ENCODE peak calls at places on chromosomes 6 and 20, in four cellular contexts. Y, B, D and V are unnamed samples.

GRCh38 chr20:43188234-43188653 is 1.5 kb downstream of the PTPRT start:
- DNase-seq in D (no peak), B (no peak), Y (no peak), V (no peak)

GRCh38 chr6:106053484-106053883 is 32.7 kb upstream of the PRDM1 start:
- DNase-seq in Y (no peak), B (no peak), D (no peak), V (no peak)

GRCh38 chr20:49292010-49292409 is 14.2 kb upstream of the ZNFX1 start:
- DNase-seq in B (no peak), Y (no peak), D (no peak), V (no peak)

GRCh38 chr6:129517288-129517687 is 192.7 kb downstream of the ARHGAP18 start:
- DNase-seq in D (no peak), Y (no peak), B (no peak), V (no peak)

GRCh38 chr20:35297153-35297552 is 4.9 kb upstream of the FAM83C start:
- DNase-seq in D (no peak), B (no peak), Y (no peak), V (no peak)

GRCh38 chr6:41284726-41285125 is 1.8 kb downstream of the TREM1 start:
- DNase-seq in D (peak), B (no peak), Y (no peak), V (no peak)

GRCh38 chr20:50415516-50416268 is 94.5 kb upstream of the PTPN1 start:
- DNase-seq in B (peak), D (peak), Y (peak), V (no peak)

GRCh38 chr20:41782255-41782654 is 164.1 kb upstream of the CHD6 start:
- DNase-seq in Y (no peak), B (no peak), D (no peak), V (no peak)

GRCh38 chr20:34037767-34038166 is 44.1 kb downstream of the RALY start:
- DNase-seq in Y (no peak), D (no peak), B (peak), V (no peak)

GRCh38 chr20:63307538-63308217 is 14.7 kb downstream of the COL20A1 start:
- DNase-seq in B (no peak), D (no peak), Y (peak), V (no peak)

GRCh38 chr6:20056350-20056992 is 155.8 kb downstream of the MBOAT1 start:
- DNase-seq in B (no peak), Y (no peak), D (peak), V (no peak)
- TF ChIP-seq CTCF in B (peak), Y (no peak), D (peak), V (peak)

DNA sequence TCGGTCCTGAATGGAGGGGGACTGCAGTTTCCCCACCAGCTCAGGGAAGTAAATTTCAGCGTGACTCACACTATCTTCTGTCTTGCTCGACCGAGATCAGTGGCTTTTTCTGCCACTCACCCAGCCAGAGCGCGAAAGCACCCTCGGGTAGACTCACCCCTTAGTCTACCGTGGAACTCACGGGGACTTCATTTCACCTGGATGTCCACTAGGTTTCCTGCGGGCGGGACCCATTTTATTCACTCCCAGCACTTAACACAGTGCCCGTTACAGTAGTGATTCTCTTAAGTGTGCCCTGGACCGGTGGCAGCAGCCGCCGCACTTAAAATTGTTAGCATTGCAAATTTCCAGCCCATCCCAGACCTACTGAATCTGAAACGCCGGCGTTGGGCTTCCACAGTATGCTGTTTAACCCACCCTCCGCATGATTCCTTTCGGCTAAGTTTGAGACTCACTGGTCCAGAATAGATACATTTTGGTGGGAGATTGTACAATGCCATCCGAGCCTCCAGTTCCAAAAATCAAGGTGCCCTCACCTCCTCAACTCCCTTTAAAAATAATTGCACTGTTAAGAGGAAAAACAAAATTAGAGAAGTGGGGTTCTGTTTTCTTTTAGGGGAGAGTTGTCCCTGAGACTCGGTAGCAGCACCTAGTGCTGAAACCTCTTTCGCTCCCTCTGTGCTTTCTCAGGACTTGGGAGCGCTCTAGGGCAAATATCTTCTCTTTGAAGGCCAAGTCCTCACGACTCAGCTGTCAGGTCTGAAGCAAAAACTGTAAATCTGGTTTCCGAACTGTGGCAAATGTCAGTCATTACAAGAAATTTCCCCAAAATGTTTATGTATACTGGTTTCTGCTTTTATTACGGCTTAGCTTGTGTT is 1.0 kb downstream of the SMPDL3A start:
- DNase-seq in D (no peak), Y (no peak), B (no peak), V (no peak)
- TF ChIP-seq CTCF in D (peak), Y (no peak), B (no peak), V (no peak)

DNA sequence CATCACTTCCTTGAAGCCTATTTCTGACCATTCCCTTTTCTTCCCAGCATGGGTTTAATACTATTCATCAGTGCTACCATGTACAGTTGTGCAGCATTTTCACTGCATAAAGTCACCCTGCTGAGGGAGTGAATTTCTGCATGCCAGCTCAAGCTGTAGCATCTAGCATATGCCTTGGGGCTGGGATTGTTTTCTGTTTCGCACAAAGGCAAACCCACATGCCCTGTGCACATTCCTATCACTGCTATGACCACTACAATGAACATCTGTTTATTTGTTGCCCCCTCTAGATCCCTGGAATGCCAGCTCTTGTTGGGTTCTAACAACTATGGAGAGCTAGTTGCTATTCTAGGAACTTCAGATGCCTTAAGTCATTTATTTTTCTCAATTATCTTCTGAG is 75.1 kb upstream of the CCN6 start:
- DNase-seq in B (no peak), D (no peak), Y (no peak), V (no peak)
- TF ChIP-seq CTCF in B (no peak), D (no peak), Y (no peak), V (no peak)

GRCh38 chr6:44590471-44590870 is 203.0 kb downstream of the CDC5L start:
- DNase-seq in Y (no peak), D (no peak), B (no peak), V (peak)

GRCh38 chr6:44598679-44599078 is 211.2 kb downstream of the CDC5L start:
- DNase-seq in D (no peak), B (no peak), Y (no peak), V (no peak)

GRCh38 chr6:44594471-44594870 is 207.0 kb downstream of the CDC5L start:
- DNase-seq in B (no peak), Y (peak), D (no peak), V (peak)

GRCh38 chr6:44593539-44593944 is 206.0 kb downstream of the CDC5L start:
- DNase-seq in B (peak), Y (no peak), D (peak), V (peak)
- TF ChIP-seq CTCF in B (peak), Y (peak), D (peak), V (peak)

GRCh38 chr6:149138699-149139294 is 178.7 kb upstream of the TAB2 start:
- DNase-seq in B (no peak), D (no peak), Y (no peak), V (no peak)

GRCh38 chr6:149140137-149140909 is 177.2 kb upstream of the TAB2 start:
- DNase-seq in B (no peak), D (no peak), Y (peak), V (no peak)

GRCh38 chr6:149142924-149143429 is 174.5 kb upstream of the TAB2 start:
- DNase-seq in B (no peak), Y (no peak), D (no peak), V (no peak)

GRCh38 chr6:149139782-149140136 is 177.8 kb upstream of the TAB2 start:
- DNase-seq in D (no peak), Y (no peak), B (no peak), V (no peak)

GRCh38 chr6:149140910-149141290 is 176.6 kb upstream of the TAB2 start:
- DNase-seq in B (no peak), D (no peak), Y (no peak), V (no peak)
- TF ChIP-seq CTCF in B (no peak), D (no peak), Y (no peak), V (no peak)

GRCh38 chr6:43952746-43953145 is 174.5 kb downstream of the MRPL14 start:
- DNase-seq in Y (no peak), D (no peak), B (no peak), V (peak)

GRCh38 chr6:43953256-43953655 is 174.0 kb downstream of the MRPL14 start:
- DNase-seq in Y (no peak), B (no peak), D (no peak), V (peak)

GRCh38 chr6:43954311-43955131 is 172.7 kb downstream of the MRPL14 start:
- DNase-seq in B (peak), D (no peak), Y (no peak), V (peak)

GRCh38 chr6:43951756-43952675 is 175.2 kb downstream of the MRPL14 start:
- DNase-seq in Y (no peak), D (peak), B (no peak), V (peak)

DNA sequence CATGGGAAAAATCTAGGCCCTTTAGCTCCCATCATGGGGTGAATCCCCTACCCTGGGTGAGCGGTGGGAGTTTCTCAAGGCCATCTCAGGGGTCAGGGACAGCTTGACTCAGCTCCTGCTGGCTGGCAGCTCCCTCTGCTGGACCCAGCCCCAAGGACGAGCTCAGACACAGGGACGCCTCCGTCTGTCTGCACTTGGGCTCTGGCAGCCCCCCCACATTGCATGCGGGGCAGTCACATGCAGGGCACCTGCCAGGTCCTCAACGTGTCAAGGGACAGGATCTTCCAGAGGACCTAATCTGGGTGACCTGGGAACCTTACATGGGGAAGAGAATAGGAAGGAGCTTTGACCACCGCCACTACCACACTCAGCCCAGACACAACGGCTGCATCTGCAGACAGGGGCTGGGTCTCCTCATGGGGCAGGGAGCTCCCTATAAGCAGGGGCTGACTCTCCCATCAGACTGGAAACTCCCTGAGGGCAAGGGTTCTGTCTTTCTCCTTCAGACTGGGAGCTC is 173.4 kb downstream of the MRPL14 start:
- DNase-seq in Y (no peak), B (peak), D (no peak), V (no peak)
- TF ChIP-seq CTCF in Y (no peak), B (peak), D (peak), V (peak)

DNA sequence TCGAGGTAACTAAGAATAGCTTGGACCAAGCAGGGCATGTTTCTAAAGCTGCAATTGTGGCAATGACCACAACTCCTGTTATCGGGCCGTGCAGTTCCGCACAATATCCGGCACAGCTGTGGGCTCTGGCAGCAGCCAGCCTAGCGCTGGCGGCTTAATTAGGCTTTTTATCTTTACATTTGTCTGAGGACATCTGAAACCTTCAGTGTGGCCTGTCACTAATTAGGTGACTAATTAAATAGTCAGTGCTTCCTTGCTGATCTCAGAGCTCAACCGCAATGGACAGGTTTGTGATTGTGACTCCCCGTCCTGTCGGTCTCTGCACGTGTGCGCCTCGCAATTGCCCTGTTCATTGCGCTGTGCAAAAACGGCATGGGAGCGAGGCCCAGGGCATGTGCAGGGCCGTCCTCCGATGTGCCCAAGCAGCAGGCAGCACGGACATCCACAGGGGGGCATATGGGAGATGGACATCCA is 134.8 kb upstream of the INSM1 start:
- DNase-seq in Y (no peak), B (no peak), D (no peak), V (no peak)
- TF ChIP-seq CTCF in Y (no peak), B (no peak), D (no peak), V (no peak)